ENCODE peak calls at places on chromosomes 7 and 10, in five cellular contexts. N is body of pancreas, K is adrenal gland, V is cardiac muscle cell, B is hepatocyte. P is an unnamed sample.

GRCh38 chr10:59829024-59829423 is 75.8 kb upstream of the MRLN start:
- DNase-seq in K (no peak), B (no peak), V (no peak), N (no peak), P (no peak)

GRCh38 chr10:104322416-104322782 is 15.9 kb downstream of the ITPRIP start:
- DNase-seq in K (no peak), V (no peak), N (no peak), B (no peak), P (no peak)

GRCh38 chr7:11171569-11172192 is 198.0 kb downstream of the PHF14 start:
- DNase-seq in N (no peak), B (no peak), K (no peak), V (no peak), P (no peak)

GRCh38 chr10:59905066-59905734 is 1.2 kb downstream of the CCDC6 start:
- DNase-seq in V (peak; percentile 25), B (peak; percentile 60), K (peak; percentile 43), N (peak; percentile 59), P (no peak)

GRCh38 chr7:117247809-117248208 is 75.0 kb downstream of the WNT2 start:
- DNase-seq in N (no peak), B (no peak), K (no peak), V (no peak), P (no peak)

GRCh38 chr7:83306487-83306886 is 143.8 kb upstream of the PCLO start:
- DNase-seq in N (no peak), V (no peak), K (no peak), B (no peak), P (no peak)

GRCh38 chr7:150979706-150980390 is 1.7 kb upstream of the KCNH2 start:
- DNase-seq in N (no peak), B (no peak), K (peak; percentile 55), V (no peak), P (no peak)

GRCh38 chr7:28953628-28954027 is 4.5 kb downstream of the TRIL start:
- DNase-seq in K (no peak), V (peak; percentile 51), B (no peak), N (no peak), P (no peak)

GRCh38 chr10:6305762-6306321 is 103.1 kb downstream of the PFKFB3 start:
- DNase-seq in B (no peak), N (no peak), V (no peak), K (no peak), P (no peak)

GRCh38 chr7:143885951-143886350 is 16.0 kb downstream of the TCAF1 start:
- DNase-seq in B (no peak), V (no peak), N (no peak), K (no peak), P (no peak)

GRCh38 chr10:96153065-96153464 is 23.0 kb downstream of the ZNF518A start:
- DNase-seq in V (no peak), N (no peak), B (no peak), K (no peak), P (no peak)

GRCh38 chr10:29838529-29838928 is 203.8 kb upstream of the SVIL start:
- DNase-seq in N (no peak), K (no peak), V (no peak), B (no peak), P (no peak)

GRCh38 chr7:74482629-74483401 is 29.1 kb downstream of the GTF2IRD1 start:
- DNase-seq in B (peak; percentile 64), N (no peak), K (peak; percentile 77), V (peak; percentile 98), P (no peak)

GRCh38 chr10:34449836-34450235 is 365.3 kb downstream of the PARD3 start:
- DNase-seq in K (no peak), V (no peak), N (no peak), B (no peak), P (no peak)

GRCh38 chr7:2627258-2628136 is 4.3 kb upstream of the TTYH3 start:
- DNase-seq in B (no peak), N (no peak), K (no peak), V (no peak), P (no peak)

GRCh38 chr7:82697897-82698296 is 254.3 kb upstream of the CACNA2D1 start:
- DNase-seq in K (no peak), B (no peak), V (peak; percentile 7), N (no peak), P (no peak)

GRCh38 chr10:3805791-3806381 is 20.9 kb upstream of the KLF6 start:
- DNase-seq in N (no peak), V (peak; percentile 86), B (peak; percentile 40), K (peak; percentile 20), P (no peak)

GRCh38 chr7:1193593-1194424 is 33.8 kb upstream of the ZFAND2A start:
- DNase-seq in V (peak; percentile 54), B (peak; percentile 35), K (peak; percentile 81), N (peak; percentile 62), P (no peak)

GRCh38 chr10:103458720-103459119 is at the start of gene CALHM1:
- DNase-seq in B (peak; percentile 36), K (no peak), N (no peak), V (no peak), P (no peak)

GRCh38 chr7:81776159-81776558 is 6.3 kb upstream of the HGF start:
- DNase-seq in V (peak; percentile 47), N (no peak), K (no peak), B (no peak), P (no peak)

GRCh38 chr10:97210576-97210975 is 24.8 kb upstream of the SLIT1 start:
- DNase-seq in B (peak; percentile 73), V (peak; percentile 78), K (peak; percentile 73), N (peak; percentile 77), P (no peak)

GRCh38 chr10:107502263-107502979 is 337.9 kb upstream of the SORCS1 start:
- DNase-seq in B (no peak), N (no peak), V (no peak), K (no peak), P (no peak)

GRCh38 chr7:28483112-28483511 is 70.8 kb downstream of the CREB5 start:
- DNase-seq in V (no peak), N (no peak), B (no peak), K (no peak), P (no peak)

GRCh38 chr10:20407421-20407820 is 489.7 kb downstream of the NEBL start:
- DNase-seq in B (no peak), K (no peak), N (no peak), V (no peak), P (no peak)
- H3K27ac ChIP-seq in B (no peak overlapping the region), K (no peak overlapping the region), N (no peak overlapping the region), V (no peak overlapping the region), P (no peak overlapping the region)

DNA sequence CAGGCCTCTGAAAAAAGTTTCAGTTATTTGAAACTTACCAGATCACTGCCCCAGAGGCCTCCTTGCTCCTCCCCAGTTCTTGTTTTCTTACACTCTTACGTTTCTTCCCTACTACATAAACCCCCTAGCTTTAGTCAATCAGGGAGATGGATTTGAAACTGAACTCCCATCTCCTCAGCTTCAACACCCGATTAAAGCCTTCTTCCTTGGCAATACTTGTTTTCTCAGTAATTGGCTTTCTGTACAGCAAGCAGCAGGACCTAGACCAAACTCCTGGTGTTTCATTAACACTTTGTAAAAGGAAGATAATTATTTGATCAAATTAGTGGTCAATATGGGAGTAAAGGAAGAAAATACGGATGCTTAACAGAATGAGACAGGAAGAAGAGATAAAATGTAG is 870.4 kb downstream of the PCDH15 start:
- DNase-seq in B (no peak), K (no peak), N (no peak), V (no peak), P (no peak)
- TF ChIP-seq CTCF in B (no peak), K (no peak), N (no peak), V (no peak), P (no peak)

DNA sequence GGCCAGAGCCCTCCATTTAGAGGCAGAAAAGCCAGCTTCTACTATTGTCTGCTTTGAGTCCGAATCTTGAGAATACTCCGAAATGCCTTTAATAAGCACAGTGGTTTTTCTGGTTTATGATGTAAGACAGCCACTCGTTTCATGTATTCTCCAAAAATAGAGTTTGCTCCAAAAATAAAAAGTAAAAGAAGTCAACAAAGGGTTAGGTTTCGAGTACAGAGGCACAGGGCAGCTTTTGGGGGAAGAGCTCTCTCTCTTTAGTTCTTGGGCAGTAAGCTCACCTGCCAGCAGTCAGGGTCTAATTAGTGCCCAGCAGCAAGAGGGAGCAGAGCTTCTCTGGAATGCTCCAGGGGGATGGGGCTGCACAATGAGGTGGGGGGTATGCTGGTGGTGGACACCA is 20.2 kb downstream of the CREB3L2 start:
- DNase-seq in B (no peak), K (no peak), N (no peak), V (no peak), P (no peak)
- H3K4me1 ChIP-seq in B (peaks cover 45% of the 10 kb centered on the region), K (peaks cover 88% of the 10 kb centered on the region), N (peaks cover 45% of the 10 kb centered on the region), V (peaks cover 19% of the 10 kb centered on the region), P (peaks cover 86% of the 10 kb centered on the region)

DNA sequence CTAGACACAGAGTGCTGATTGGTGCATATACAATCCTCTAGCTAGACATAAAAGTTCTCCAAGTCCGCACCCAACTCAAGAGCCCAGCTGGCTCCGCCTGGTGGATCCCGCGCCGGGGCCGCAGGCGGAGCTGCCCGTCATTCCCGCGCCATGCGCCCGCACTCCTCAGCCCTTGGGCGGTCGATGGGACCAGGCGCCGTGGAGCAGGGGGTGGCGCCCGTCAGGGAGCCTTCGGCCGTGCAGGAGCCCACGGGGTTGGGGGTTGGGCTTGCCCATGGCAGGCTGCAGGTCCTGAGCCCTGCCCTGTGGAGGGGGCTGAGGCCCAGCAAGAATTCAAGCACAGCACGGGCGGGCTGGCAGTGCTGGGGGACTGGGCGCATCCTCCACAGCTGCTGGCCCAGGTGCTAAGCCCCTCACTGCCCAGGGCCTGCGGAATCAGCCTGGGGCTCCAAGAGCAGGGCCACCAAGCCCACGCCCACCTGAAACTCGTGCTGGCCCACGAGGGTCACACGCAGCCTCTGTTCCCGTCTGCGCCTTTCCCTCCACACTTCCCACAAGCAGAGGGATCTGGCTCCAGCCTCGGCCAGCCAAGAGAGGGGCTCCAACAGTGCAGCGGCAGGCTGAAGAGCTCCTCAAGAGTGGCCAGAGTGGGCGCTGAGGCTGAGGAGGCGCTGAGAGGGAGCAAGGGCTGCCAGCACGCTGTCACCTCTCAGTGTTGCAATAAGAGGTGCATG is 604.2 kb upstream of the POM121L12 start:
- DNase-seq in N (no peak), K (no peak), B (no peak), V (no peak), P (no peak)
- H3K27ac ChIP-seq in N (no peak overlapping the region), K (no peak overlapping the region), B (no peak overlapping the region), V (no peak overlapping the region), P (no peak overlapping the region)

DNA sequence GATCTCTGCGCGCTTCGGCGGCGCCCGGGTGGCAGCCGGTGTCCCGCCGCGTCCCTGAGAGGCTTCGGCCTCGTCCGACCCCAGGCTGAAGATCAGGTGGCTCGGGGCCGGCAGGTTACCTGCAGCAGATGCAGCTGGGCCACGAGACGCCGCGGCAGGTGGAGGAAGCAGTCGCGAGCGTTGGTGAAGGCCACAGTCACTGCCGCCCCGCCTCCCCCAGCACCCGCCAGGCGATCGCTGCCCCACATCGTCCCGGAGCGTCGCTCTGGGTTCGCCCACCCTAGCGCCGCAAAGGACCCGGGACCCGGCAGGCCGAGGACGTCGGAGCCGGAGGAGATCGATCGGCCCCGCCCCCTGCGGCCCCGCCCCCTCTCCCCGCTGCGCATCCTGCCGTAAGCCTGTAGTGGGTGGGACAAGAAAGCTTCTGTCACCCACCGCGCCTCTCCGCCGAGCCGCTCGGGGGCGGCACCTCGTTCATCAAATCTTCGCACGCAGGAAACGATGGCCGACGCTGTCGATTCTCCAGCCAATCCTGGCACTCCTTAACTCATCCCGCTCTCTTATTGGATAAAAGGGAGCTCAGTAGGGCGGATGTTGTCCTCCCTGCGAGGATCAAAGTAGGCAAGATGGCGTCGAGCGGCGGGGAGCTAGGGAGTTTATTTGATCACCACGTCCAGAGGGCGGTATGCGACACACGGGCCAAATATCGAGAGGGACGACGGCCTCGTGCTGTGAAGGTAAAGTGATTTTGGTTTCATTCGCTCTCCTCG is at the start of the genes PEX1 and RBM48:
- DNase-seq in N (peak; percentile 96), K (peak; percentile 97), B (peak; percentile 99), V (peak; percentile 100), P (peak; percentile 82)
- TF ChIP-seq CTCF in N (peak; percentile 88), K (no peak), B (peak; percentile 57), V (peak; percentile 47), P (peak; percentile 9)

GRCh38 chr10:113663142-113663541 is 699 bp downstream of the NRAP start:
- DNase-seq in N (no peak), K (no peak), V (no peak), B (no peak), P (no peak)
- H3K4me1 ChIP-seq in N (no peaks in the 10 kb centered on the region), K (no peaks in the 10 kb centered on the region), V (peaks cover 4% of the 10 kb centered on the region), B (no peaks in the 10 kb centered on the region), P (no peaks in the 10 kb centered on the region)

P was measured in esophagus squamous epithelium.